ENCODE peak calls at places on chromosomes 3 and 15, in seven cellular contexts. One of them, this sample, is unnamed.

GRCh38 chr3:168239287-168239686 is 143.6 kb upstream of the GOLIM4 start:
- DNase-seq in heart left ventricle: no peak
- DNase-seq in stomach: no peak
- DNase-seq in IMR-90: no peak
- DNase-seq in GM12878: no peak
- DNase-seq in uterus: no peak
- DNase-seq in A549: no peak
- DNase-seq in this sample: no peak

GRCh38 chr3:29694783-29695182 is 413.9 kb downstream of the RBMS3 start:
- DNase-seq in stomach: no peak
- DNase-seq in GM12878: no peak
- DNase-seq in heart left ventricle: no peak
- DNase-seq in A549: peak
- DNase-seq in uterus: peak
- DNase-seq in IMR-90: peak
- DNase-seq in this sample: no peak

GRCh38 chr3:126866175-126866759 is 116.6 kb upstream of the PLXNA1 start:
- DNase-seq in A549: no peak
- DNase-seq in stomach: no peak
- DNase-seq in IMR-90: no peak
- DNase-seq in GM12878: no peak
- DNase-seq in uterus: no peak
- DNase-seq in heart left ventricle: no peak
- DNase-seq in this sample: no peak

GRCh38 chr15:64476550-64476949 is 16.2 kb downstream of the ZNF609 start:
- DNase-seq in heart left ventricle: no peak
- DNase-seq in uterus: no peak
- DNase-seq in A549: no peak
- DNase-seq in GM12878: no peak
- DNase-seq in IMR-90: no peak
- DNase-seq in stomach: no peak
- DNase-seq in this sample: no peak

GRCh38 chr3:194346621-194347020 is 4.5 kb downstream of the CPN2 start:
- DNase-seq in uterus: no peak
- DNase-seq in A549: no peak
- DNase-seq in stomach: no peak
- DNase-seq in GM12878: no peak
- DNase-seq in heart left ventricle: no peak
- DNase-seq in IMR-90: peak
- DNase-seq in this sample: no peak

GRCh38 chr15:92638291-92638708 is 17.3 kb downstream of the FAM174B start:
- DNase-seq in uterus: no peak
- DNase-seq in IMR-90: peak
- DNase-seq in heart left ventricle: no peak
- DNase-seq in stomach: peak
- DNase-seq in A549: no peak
- DNase-seq in GM12878: no peak
- DNase-seq in this sample: peak

GRCh38 chr15:68791431-68792283 is 29.0 kb downstream of the ANP32A start:
- DNase-seq in stomach: no peak
- DNase-seq in GM12878: peak
- DNase-seq in A549: no peak
- DNase-seq in uterus: no peak
- DNase-seq in IMR-90: no peak
- DNase-seq in heart left ventricle: no peak
- DNase-seq in this sample: no peak

GRCh38 chr3:36212291-36212690 is 168.0 kb upstream of the STAC start:
- DNase-seq in GM12878: no peak
- DNase-seq in stomach: no peak
- DNase-seq in uterus: no peak
- DNase-seq in heart left ventricle: no peak
- DNase-seq in IMR-90: no peak
- DNase-seq in A549: peak
- DNase-seq in this sample: no peak

GRCh38 chr3:134652886-134653630 is 2.2 kb upstream of the KY start:
- DNase-seq in GM12878: no peak
- DNase-seq in A549: no peak
- DNase-seq in IMR-90: no peak
- DNase-seq in stomach: no peak
- DNase-seq in heart left ventricle: no peak
- DNase-seq in uterus: no peak
- DNase-seq in this sample: peak

GRCh38 chr3:34382859-34383258 is 584.4 kb downstream of the PDCD6IP start:
- DNase-seq in stomach: no peak
- DNase-seq in heart left ventricle: no peak
- DNase-seq in IMR-90: no peak
- DNase-seq in A549: no peak
- DNase-seq in GM12878: no peak
- DNase-seq in uterus: no peak
- DNase-seq in this sample: no peak

GRCh38 chr3:112136959-112137693 is 4.1 kb upstream of the GCSAM start:
- DNase-seq in stomach: no peak
- DNase-seq in IMR-90: peak
- DNase-seq in uterus: no peak
- DNase-seq in GM12878: no peak
- DNase-seq in A549: peak
- DNase-seq in heart left ventricle: no peak
- DNase-seq in this sample: no peak

GRCh38 chr3:194082596-194083220 is 53.2 kb upstream of the HES1 start:
- DNase-seq in GM12878: no peak
- DNase-seq in uterus: no peak
- DNase-seq in IMR-90: peak
- DNase-seq in stomach: no peak
- DNase-seq in heart left ventricle: peak
- DNase-seq in A549: no peak
- DNase-seq in this sample: peak

GRCh38 chr15:28975766-28976179 is 90.0 kb downstream of the APBA2 start:
- DNase-seq in stomach: no peak
- DNase-seq in A549: peak
- DNase-seq in heart left ventricle: no peak
- DNase-seq in GM12878: no peak
- DNase-seq in uterus: no peak
- DNase-seq in IMR-90: peak
- DNase-seq in this sample: no peak

GRCh38 chr15:34581043-34581365 is 2.4 kb downstream of the GOLGA8B start:
- DNase-seq in IMR-90: no peak
- DNase-seq in uterus: no peak
- DNase-seq in A549: no peak
- DNase-seq in heart left ventricle: no peak
- DNase-seq in GM12878: no peak
- DNase-seq in stomach: no peak
- DNase-seq in this sample: no peak

GRCh38 chr3:193030276-193030675 is 112.6 kb upstream of the MB21D2 start:
- DNase-seq in uterus: no peak
- DNase-seq in heart left ventricle: no peak
- DNase-seq in IMR-90: peak
- DNase-seq in GM12878: no peak
- DNase-seq in stomach: no peak
- DNase-seq in A549: no peak
- DNase-seq in this sample: no peak

GRCh38 chr3:107540857-107541256 is 18.1 kb downstream of the BBX start:
- DNase-seq in uterus: no peak
- DNase-seq in heart left ventricle: no peak
- DNase-seq in A549: no peak
- DNase-seq in stomach: no peak
- DNase-seq in GM12878: no peak
- DNase-seq in IMR-90: no peak
- DNase-seq in this sample: no peak

GRCh38 chr3:131917006-131917405 is 117.8 kb downstream of the CPNE4 start:
- DNase-seq in heart left ventricle: no peak
- DNase-seq in IMR-90: no peak
- DNase-seq in GM12878: no peak
- DNase-seq in stomach: no peak
- DNase-seq in uterus: no peak
- DNase-seq in A549: no peak
- DNase-seq in this sample: no peak

GRCh38 chr3:193686665-193687506 is 93.9 kb downstream of the OPA1 start:
- DNase-seq in heart left ventricle: no peak
- DNase-seq in IMR-90: peak
- DNase-seq in GM12878: no peak
- DNase-seq in uterus: no peak
- DNase-seq in stomach: no peak
- DNase-seq in A549: no peak
- DNase-seq in this sample: no peak

GRCh38 chr15:41332788-41333527 is at the start of gene NUSAP1:
- DNase-seq in stomach: no peak
- DNase-seq in A549: no peak
- DNase-seq in GM12878: no peak
- DNase-seq in uterus: no peak
- DNase-seq in heart left ventricle: no peak
- DNase-seq in IMR-90: no peak
- DNase-seq in this sample: no peak

GRCh38 chr15:41336549-41336948 is 3.9 kb downstream of the NUSAP1 start:
- DNase-seq in heart left ventricle: no peak
- DNase-seq in uterus: no peak
- DNase-seq in A549: no peak
- DNase-seq in GM12878: no peak
- DNase-seq in stomach: no peak
- DNase-seq in IMR-90: no peak
- DNase-seq in this sample: no peak

GRCh38 chr15:41334293-41335120 is 1.8 kb downstream of the NUSAP1 start:
- DNase-seq in GM12878: no peak
- DNase-seq in stomach: no peak
- DNase-seq in heart left ventricle: no peak
- DNase-seq in A549: peak
- DNase-seq in uterus: no peak
- DNase-seq in IMR-90: no peak
- DNase-seq in this sample: no peak

GRCh38 chr15:41331281-41331680 is 1.1 kb downstream of the OIP5 start:
- DNase-seq in IMR-90: no peak
- DNase-seq in uterus: no peak
- DNase-seq in A549: no peak
- DNase-seq in stomach: no peak
- DNase-seq in GM12878: no peak
- DNase-seq in heart left ventricle: no peak
- DNase-seq in this sample: no peak

DNA sequence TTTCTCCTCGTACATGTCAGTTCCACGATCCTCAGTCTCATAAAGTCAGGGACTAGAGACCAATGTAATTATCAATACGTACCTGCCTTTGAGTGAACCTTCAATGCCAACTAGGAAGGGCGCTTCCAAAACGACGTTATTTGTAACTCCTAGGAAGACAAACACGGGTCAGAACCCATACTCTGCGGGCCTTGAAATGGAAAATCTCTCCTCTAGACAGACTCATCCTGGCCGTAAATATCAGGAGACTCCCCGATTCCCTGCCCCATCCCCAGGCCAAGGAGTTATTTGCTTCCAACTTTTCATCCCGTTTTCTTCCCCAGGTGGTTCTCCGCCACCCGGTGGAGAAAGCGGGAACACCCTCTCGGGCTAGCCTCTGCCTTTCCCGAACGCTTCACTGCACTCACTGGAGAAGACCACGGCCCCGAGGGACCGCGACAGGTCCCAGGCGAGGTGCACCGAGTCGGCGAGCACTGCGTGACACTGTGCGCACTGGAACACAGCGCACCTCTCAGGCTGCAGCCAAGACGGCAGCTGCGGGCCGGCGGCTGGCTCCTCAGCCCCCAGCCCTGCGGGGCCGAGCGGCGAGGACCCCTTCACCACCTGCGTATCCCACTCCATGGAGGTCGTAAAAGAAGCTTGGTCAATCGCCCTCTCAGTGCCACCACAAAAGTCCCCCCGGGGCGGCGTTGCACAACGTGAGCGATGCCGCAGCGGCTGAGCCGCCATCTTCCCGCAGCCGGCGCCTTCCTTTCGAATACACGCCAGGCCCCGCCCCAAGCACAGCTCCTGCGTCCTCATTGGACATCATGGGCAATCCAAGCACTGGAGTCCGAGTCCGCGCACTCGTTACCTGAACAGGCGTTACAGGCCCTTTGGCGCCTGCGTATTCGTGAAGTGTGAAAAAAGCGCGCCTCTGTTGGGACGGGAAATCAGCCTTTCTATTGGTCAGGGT is at the start of gene OIP5:
- DNase-seq in GM12878: peak
- DNase-seq in stomach: peak
- DNase-seq in IMR-90: peak
- DNase-seq in heart left ventricle: peak
- DNase-seq in A549: peak
- DNase-seq in uterus: peak
- DNase-seq in this sample: peak
- TF ChIP-seq POLR2A in GM12878: peak
- TF ChIP-seq POLR2A in stomach: no peak
- TF ChIP-seq POLR2A in IMR-90: peak
- TF ChIP-seq POLR2A in heart left ventricle: no peak
- TF ChIP-seq POLR2A in A549: peak
- TF ChIP-seq POLR2A in uterus: peak
- TF ChIP-seq POLR2A in this sample: no peak

DNA sequence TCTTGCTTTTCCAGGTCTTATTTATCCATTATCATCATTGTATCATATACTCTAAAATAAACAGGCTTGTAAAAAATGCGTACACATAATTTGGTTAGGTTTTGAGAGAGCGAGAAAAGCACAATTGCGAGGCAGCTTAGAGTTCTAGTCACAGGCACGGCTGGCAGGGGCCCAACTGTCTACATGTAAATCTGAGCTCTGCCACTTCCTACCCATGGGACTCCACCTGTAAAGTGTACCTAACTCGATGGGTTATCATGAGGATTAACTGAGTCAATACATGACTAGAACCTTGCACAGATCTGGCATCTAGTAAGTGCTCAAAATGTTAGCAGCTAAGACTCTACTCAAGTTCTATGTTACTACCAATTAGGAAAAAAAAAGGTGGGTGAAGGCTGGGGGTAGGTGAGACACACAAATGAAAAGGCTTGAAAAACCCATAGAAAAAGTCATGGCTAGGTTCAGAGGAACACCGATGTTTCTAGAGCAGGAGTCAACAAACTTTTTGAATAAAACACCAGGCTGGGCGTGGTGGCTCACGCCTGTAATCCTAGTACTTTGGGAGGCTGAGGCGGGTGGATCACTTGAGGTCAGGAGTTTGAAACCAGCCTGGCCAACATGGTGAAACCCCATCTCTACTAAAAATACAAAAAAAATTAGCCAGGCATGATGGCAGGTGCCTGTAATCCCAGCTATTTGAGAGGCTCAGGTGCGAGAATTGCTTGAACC is 36.2 kb downstream of the GLB1 start:
- DNase-seq in IMR-90: no peak
- DNase-seq in GM12878: no peak
- DNase-seq in A549: no peak
- DNase-seq in stomach: peak
- DNase-seq in uterus: no peak
- DNase-seq in heart left ventricle: no peak
- DNase-seq in this sample: no peak
- H3K4me3 ChIP-seq in IMR-90: no peak
- H3K4me3 ChIP-seq in GM12878: no peak
- H3K4me3 ChIP-seq in A549: no peak
- H3K4me3 ChIP-seq in stomach: no peak
- H3K4me3 ChIP-seq in uterus: no peak
- H3K4me3 ChIP-seq in heart left ventricle: no peak
- H3K4me3 ChIP-seq in this sample: no peak

GRCh38 chr3:15108082-15108545 is 9.2 kb upstream of the RBSN start:
- DNase-seq in IMR-90: peak
- DNase-seq in A549: peak
- DNase-seq in uterus: peak
- DNase-seq in GM12878: no peak
- DNase-seq in heart left ventricle: peak
- DNase-seq in stomach: peak
- DNase-seq in this sample: peak
- TF ChIP-seq CTCF in IMR-90: peak
- TF ChIP-seq CTCF in A549: peak
- TF ChIP-seq CTCF in uterus: peak
- TF ChIP-seq CTCF in GM12878: peak
- TF ChIP-seq CTCF in heart left ventricle: peak
- TF ChIP-seq CTCF in stomach: peak
- TF ChIP-seq CTCF in this sample: no peak

GRCh38 chr3:129119365-129120100 is 2.1 kb downstream of the RAB43 start:
- DNase-seq in stomach: peak
- DNase-seq in GM12878: no peak
- DNase-seq in heart left ventricle: no peak
- DNase-seq in IMR-90: no peak
- DNase-seq in uterus: no peak
- DNase-seq in A549: no peak
- DNase-seq in this sample: no peak
- TF ChIP-seq POLR2A in stomach: no peak
- TF ChIP-seq POLR2A in GM12878: no peak
- TF ChIP-seq POLR2A in heart left ventricle: no peak
- TF ChIP-seq POLR2A in IMR-90: no peak
- TF ChIP-seq POLR2A in uterus: no peak
- TF ChIP-seq POLR2A in A549: no peak
- TF ChIP-seq POLR2A in this sample: no peak